ENCODE peak calls at places on chromosomes 13 and 19, in five cellular contexts. One of them, this sample, is unnamed.

GRCh38 chr19:56508282-56508778 is 675 bp downstream of the ZNF471 start:
- DNase-seq in cardiac muscle cell: no peak
- DNase-seq in naive thymus-derived CD4-positive, alpha-beta T cell: no peak
- DNase-seq in colonic mucosa: no peak
- DNase-seq in fibroblast of lung: no peak
- DNase-seq in this sample: no peak

GRCh38 chr19:41076286-41076685 is 12.0 kb upstream of the CYP2A13 start:
- DNase-seq in colonic mucosa: no peak
- DNase-seq in cardiac muscle cell: no peak
- DNase-seq in fibroblast of lung: no peak
- DNase-seq in naive thymus-derived CD4-positive, alpha-beta T cell: no peak
- DNase-seq in this sample: no peak

GRCh38 chr19:29841209-29841558 is 29.4 kb downstream of the CCNE1 start:
- DNase-seq in fibroblast of lung: no peak
- DNase-seq in naive thymus-derived CD4-positive, alpha-beta T cell: no peak
- DNase-seq in cardiac muscle cell: no peak
- DNase-seq in colonic mucosa: no peak
- DNase-seq in this sample: no peak

GRCh38 chr19:1080360-1081161 is 13.6 kb downstream of the ARHGAP45 start:
- DNase-seq in cardiac muscle cell: no peak
- DNase-seq in naive thymus-derived CD4-positive, alpha-beta T cell: peak
- DNase-seq in fibroblast of lung: no peak
- DNase-seq in colonic mucosa: no peak
- DNase-seq in this sample: no peak

GRCh38 chr19:12833747-12834417 is 497 bp downstream of the RTBDN start:
- DNase-seq in colonic mucosa: peak
- DNase-seq in cardiac muscle cell: peak
- DNase-seq in fibroblast of lung: no peak
- DNase-seq in naive thymus-derived CD4-positive, alpha-beta T cell: no peak
- DNase-seq in this sample: no peak

GRCh38 chr13:74661851-74662250 is 527.6 kb upstream of the KLF12 start:
- DNase-seq in colonic mucosa: no peak
- DNase-seq in fibroblast of lung: no peak
- DNase-seq in naive thymus-derived CD4-positive, alpha-beta T cell: no peak
- DNase-seq in cardiac muscle cell: no peak
- DNase-seq in this sample: no peak

GRCh38 chr13:96662036-96662435 is 332.2 kb downstream of the OXGR1 start:
- DNase-seq in naive thymus-derived CD4-positive, alpha-beta T cell: no peak
- DNase-seq in cardiac muscle cell: no peak
- DNase-seq in colonic mucosa: no peak
- DNase-seq in fibroblast of lung: peak
- DNase-seq in this sample: no peak

GRCh38 chr19:494171-495046 is 1.9 kb upstream of the MADCAM1 start:
- DNase-seq in fibroblast of lung: no peak
- DNase-seq in cardiac muscle cell: no peak
- DNase-seq in colonic mucosa: no peak
- DNase-seq in naive thymus-derived CD4-positive, alpha-beta T cell: no peak
- DNase-seq in this sample: no peak

GRCh38 chr13:110447058-110447511 is 114.4 kb downstream of the RAB20 start:
- DNase-seq in naive thymus-derived CD4-positive, alpha-beta T cell: no peak
- DNase-seq in fibroblast of lung: peak
- DNase-seq in cardiac muscle cell: no peak
- DNase-seq in colonic mucosa: no peak
- DNase-seq in this sample: no peak

GRCh38 chr13:73981595-73981994 is 152.6 kb downstream of the KLF12 start:
- DNase-seq in cardiac muscle cell: no peak
- DNase-seq in fibroblast of lung: peak
- DNase-seq in naive thymus-derived CD4-positive, alpha-beta T cell: no peak
- DNase-seq in colonic mucosa: no peak
- DNase-seq in this sample: no peak

GRCh38 chr13:61486496-61486895 is 70.8 kb upstream of the PCDH20 start:
- DNase-seq in colonic mucosa: no peak
- DNase-seq in fibroblast of lung: no peak
- DNase-seq in cardiac muscle cell: no peak
- DNase-seq in naive thymus-derived CD4-positive, alpha-beta T cell: no peak
- DNase-seq in this sample: no peak

GRCh38 chr19:14416743-14417214 is 2.4 kb downstream of the DDX39A start:
- DNase-seq in naive thymus-derived CD4-positive, alpha-beta T cell: no peak
- DNase-seq in fibroblast of lung: no peak
- DNase-seq in colonic mucosa: peak
- DNase-seq in cardiac muscle cell: no peak
- DNase-seq in this sample: no peak

GRCh38 chr19:44542671-44543070 is 13.2 kb upstream of the CEACAM20 start:
- DNase-seq in fibroblast of lung: no peak
- DNase-seq in colonic mucosa: no peak
- DNase-seq in cardiac muscle cell: no peak
- DNase-seq in naive thymus-derived CD4-positive, alpha-beta T cell: no peak
- DNase-seq in this sample: no peak

GRCh38 chr13:38680912-38681311 is 6.0 kb upstream of the FREM2 start:
- DNase-seq in fibroblast of lung: no peak
- DNase-seq in colonic mucosa: no peak
- DNase-seq in cardiac muscle cell: no peak
- DNase-seq in naive thymus-derived CD4-positive, alpha-beta T cell: no peak
- DNase-seq in this sample: no peak

GRCh38 chr13:110303644-110304043 is 3.3 kb downstream of the COL4A1 start:
- DNase-seq in colonic mucosa: no peak
- DNase-seq in fibroblast of lung: no peak
- DNase-seq in naive thymus-derived CD4-positive, alpha-beta T cell: no peak
- DNase-seq in cardiac muscle cell: no peak
- DNase-seq in this sample: no peak

DNA sequence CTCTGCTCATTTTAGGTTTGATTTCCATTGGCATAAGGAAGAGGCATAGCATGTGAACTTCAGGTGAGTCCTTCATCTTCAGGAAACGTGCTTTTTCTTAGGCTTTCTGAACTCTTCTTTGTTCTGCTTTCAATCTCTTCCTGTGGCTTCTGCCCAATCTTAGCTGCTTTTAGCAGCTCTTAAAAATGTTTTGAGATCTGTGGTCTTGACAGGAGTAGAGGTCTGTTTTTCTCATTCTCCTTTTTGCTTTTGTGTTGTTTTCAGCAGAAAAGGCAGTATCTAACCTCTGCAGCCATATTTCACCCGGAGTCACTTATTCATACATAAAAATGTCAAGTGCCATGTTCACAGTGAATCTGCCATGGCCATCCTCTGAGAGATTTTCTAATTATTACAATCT is 120.3 kb downstream of the LIG4 start:
- DNase-seq in cardiac muscle cell: no peak
- DNase-seq in colonic mucosa: no peak
- DNase-seq in naive thymus-derived CD4-positive, alpha-beta T cell: peak
- DNase-seq in fibroblast of lung: no peak
- DNase-seq in this sample: no peak
- H3K27ac ChIP-seq in cardiac muscle cell: no peak
- H3K27ac ChIP-seq in colonic mucosa: no peak
- H3K27ac ChIP-seq in naive thymus-derived CD4-positive, alpha-beta T cell: no peak
- H3K27ac ChIP-seq in fibroblast of lung: no peak
- H3K27ac ChIP-seq in this sample: no peak

GRCh38 chr19:35845215-35846037 is 6.9 kb downstream of the NPHS1 start:
- DNase-seq in naive thymus-derived CD4-positive, alpha-beta T cell: no peak
- DNase-seq in colonic mucosa: peak
- DNase-seq in cardiac muscle cell: no peak
- DNase-seq in fibroblast of lung: no peak
- DNase-seq in this sample: no peak
- H3K4me3 ChIP-seq in naive thymus-derived CD4-positive, alpha-beta T cell: no peak
- H3K4me3 ChIP-seq in colonic mucosa: peak
- H3K4me3 ChIP-seq in cardiac muscle cell: peak
- H3K4me3 ChIP-seq in fibroblast of lung: no peak
- H3K4me3 ChIP-seq in this sample: no peak

GRCh38 chr19:6723108-6723618 is 2.7 kb upstream of the C3 start:
- DNase-seq in colonic mucosa: no peak
- DNase-seq in fibroblast of lung: peak
- DNase-seq in naive thymus-derived CD4-positive, alpha-beta T cell: no peak
- DNase-seq in cardiac muscle cell: peak
- DNase-seq in this sample: no peak
- H3K27ac ChIP-seq in colonic mucosa: no peak
- H3K27ac ChIP-seq in fibroblast of lung: no peak
- H3K27ac ChIP-seq in naive thymus-derived CD4-positive, alpha-beta T cell: no peak
- H3K27ac ChIP-seq in cardiac muscle cell: no peak
- H3K27ac ChIP-seq in this sample: no peak

DNA sequence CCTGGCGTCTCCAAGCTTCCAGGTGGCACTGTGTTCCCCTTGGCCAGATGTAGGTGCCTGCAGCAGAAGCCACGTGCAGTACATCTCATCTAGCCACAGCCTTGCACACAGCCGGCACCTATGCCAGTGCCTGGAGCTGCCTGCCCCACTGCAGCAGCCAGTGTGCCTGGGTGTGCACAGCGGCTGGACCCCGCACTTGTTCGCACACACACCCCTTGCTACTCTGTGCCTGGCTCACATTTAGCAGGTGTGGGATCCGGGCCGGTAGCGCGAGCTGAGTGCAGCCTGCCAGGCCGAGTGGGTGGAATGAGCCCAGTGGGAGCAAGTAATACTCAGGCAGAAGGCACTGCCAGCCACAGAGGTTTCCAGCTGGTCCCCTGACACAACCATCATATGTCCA is 26.9 kb upstream of the RBM26 start:
- DNase-seq in naive thymus-derived CD4-positive, alpha-beta T cell: no peak
- DNase-seq in cardiac muscle cell: no peak
- DNase-seq in colonic mucosa: no peak
- DNase-seq in fibroblast of lung: no peak
- DNase-seq in this sample: no peak
- H3K4me3 ChIP-seq in naive thymus-derived CD4-positive, alpha-beta T cell: no peak
- H3K4me3 ChIP-seq in cardiac muscle cell: no peak
- H3K4me3 ChIP-seq in colonic mucosa: no peak
- H3K4me3 ChIP-seq in fibroblast of lung: no peak
- H3K4me3 ChIP-seq in this sample: no peak

GRCh38 chr19:31314156-31314555 is 35.1 kb downstream of the TSHZ3 start:
- DNase-seq in colonic mucosa: no peak
- DNase-seq in cardiac muscle cell: no peak
- DNase-seq in fibroblast of lung: no peak
- DNase-seq in naive thymus-derived CD4-positive, alpha-beta T cell: no peak
- DNase-seq in this sample: no peak

GRCh38 chr19:31313291-31314030 is 35.8 kb downstream of the TSHZ3 start:
- DNase-seq in cardiac muscle cell: no peak
- DNase-seq in fibroblast of lung: no peak
- DNase-seq in naive thymus-derived CD4-positive, alpha-beta T cell: no peak
- DNase-seq in colonic mucosa: no peak
- DNase-seq in this sample: no peak

GRCh38 chr19:31312629-31313244 is 36.5 kb downstream of the TSHZ3 start:
- DNase-seq in colonic mucosa: no peak
- DNase-seq in naive thymus-derived CD4-positive, alpha-beta T cell: no peak
- DNase-seq in cardiac muscle cell: no peak
- DNase-seq in fibroblast of lung: no peak
- DNase-seq in this sample: no peak

GRCh38 chr19:31314849-31315620 is 34.2 kb downstream of the TSHZ3 start:
- DNase-seq in fibroblast of lung: no peak
- DNase-seq in naive thymus-derived CD4-positive, alpha-beta T cell: no peak
- DNase-seq in colonic mucosa: no peak
- DNase-seq in cardiac muscle cell: no peak
- DNase-seq in this sample: no peak

GRCh38 chr19:31312004-31312403 is 37.2 kb downstream of the TSHZ3 start:
- DNase-seq in naive thymus-derived CD4-positive, alpha-beta T cell: no peak
- DNase-seq in colonic mucosa: no peak
- DNase-seq in fibroblast of lung: peak
- DNase-seq in cardiac muscle cell: peak
- DNase-seq in this sample: no peak
- H3K27ac ChIP-seq in naive thymus-derived CD4-positive, alpha-beta T cell: no peak
- H3K27ac ChIP-seq in colonic mucosa: no peak
- H3K27ac ChIP-seq in fibroblast of lung: peak
- H3K27ac ChIP-seq in cardiac muscle cell: no peak
- H3K27ac ChIP-seq in this sample: no peak

DNA sequence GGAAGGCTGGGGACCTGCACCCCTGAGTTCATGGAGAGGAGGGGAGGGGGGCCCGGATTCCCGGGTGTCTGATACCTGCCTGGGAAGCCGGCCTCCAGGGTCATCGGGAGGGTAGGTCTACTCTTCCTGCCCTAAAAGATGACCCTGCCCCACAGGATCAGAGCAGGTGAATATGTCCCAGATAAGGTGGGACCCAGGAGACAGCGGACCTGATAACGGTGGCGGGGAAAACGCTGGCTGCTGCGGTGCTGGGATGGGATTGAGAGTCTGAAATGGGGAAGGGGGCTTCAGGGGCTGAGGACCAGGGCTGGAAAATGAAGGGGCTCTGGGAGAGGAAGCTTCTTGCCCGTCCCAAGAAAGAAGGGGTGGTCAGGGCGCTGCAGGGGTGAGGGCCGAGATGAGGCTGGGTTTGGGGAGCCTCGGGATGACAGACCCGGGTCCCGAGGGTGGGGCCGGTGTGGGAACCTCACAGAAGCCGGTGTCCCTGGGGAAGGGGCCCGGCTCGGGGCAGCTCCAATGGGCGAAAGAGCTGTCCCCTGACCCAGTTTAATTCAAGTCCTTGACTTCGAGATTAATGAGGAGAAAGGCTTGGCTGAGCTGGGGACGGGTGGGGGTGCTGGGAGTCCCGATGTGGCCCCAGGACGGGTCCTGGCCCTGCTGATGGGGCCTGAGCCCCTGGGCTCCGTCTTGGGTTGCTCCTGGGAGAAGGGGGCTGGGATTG is 797 bp downstream of the TTYH1 start:
- DNase-seq in cardiac muscle cell: no peak
- DNase-seq in fibroblast of lung: no peak
- DNase-seq in naive thymus-derived CD4-positive, alpha-beta T cell: no peak
- DNase-seq in colonic mucosa: no peak
- DNase-seq in this sample: no peak
- H3K4me3 ChIP-seq in cardiac muscle cell: peak
- H3K4me3 ChIP-seq in fibroblast of lung: no peak
- H3K4me3 ChIP-seq in naive thymus-derived CD4-positive, alpha-beta T cell: no peak
- H3K4me3 ChIP-seq in colonic mucosa: no peak
- H3K4me3 ChIP-seq in this sample: no peak

GRCh38 chr13:76878043-76878442 is 8.2 kb downstream of the KCTD12 start:
- DNase-seq in fibroblast of lung: no peak
- DNase-seq in naive thymus-derived CD4-positive, alpha-beta T cell: no peak
- DNase-seq in colonic mucosa: no peak
- DNase-seq in cardiac muscle cell: no peak
- DNase-seq in this sample: no peak
- H3K27ac ChIP-seq in fibroblast of lung: no peak
- H3K27ac ChIP-seq in naive thymus-derived CD4-positive, alpha-beta T cell: no peak
- H3K27ac ChIP-seq in colonic mucosa: no peak
- H3K27ac ChIP-seq in cardiac muscle cell: no peak
- H3K27ac ChIP-seq in this sample: no peak

GRCh38 chr19:45597425-45598111 is 4.4 kb downstream of the GPR4 start:
- DNase-seq in cardiac muscle cell: no peak
- DNase-seq in colonic mucosa: no peak
- DNase-seq in naive thymus-derived CD4-positive, alpha-beta T cell: no peak
- DNase-seq in fibroblast of lung: no peak
- DNase-seq in this sample: no peak

GRCh38 chr19:45598267-45599011 is 3.6 kb downstream of the GPR4 start:
- DNase-seq in cardiac muscle cell: peak
- DNase-seq in colonic mucosa: no peak
- DNase-seq in naive thymus-derived CD4-positive, alpha-beta T cell: no peak
- DNase-seq in fibroblast of lung: no peak
- DNase-seq in this sample: no peak

GRCh38 chr19:45601115-45601514 is 897 bp downstream of the GPR4 start:
- DNase-seq in naive thymus-derived CD4-positive, alpha-beta T cell: no peak
- DNase-seq in fibroblast of lung: no peak
- DNase-seq in colonic mucosa: no peak
- DNase-seq in cardiac muscle cell: no peak
- DNase-seq in this sample: no peak

GRCh38 chr19:45600340-45600885 is 1.6 kb downstream of the GPR4 start:
- DNase-seq in cardiac muscle cell: no peak
- DNase-seq in fibroblast of lung: no peak
- DNase-seq in colonic mucosa: no peak
- DNase-seq in naive thymus-derived CD4-positive, alpha-beta T cell: no peak
- DNase-seq in this sample: no peak

DNA sequence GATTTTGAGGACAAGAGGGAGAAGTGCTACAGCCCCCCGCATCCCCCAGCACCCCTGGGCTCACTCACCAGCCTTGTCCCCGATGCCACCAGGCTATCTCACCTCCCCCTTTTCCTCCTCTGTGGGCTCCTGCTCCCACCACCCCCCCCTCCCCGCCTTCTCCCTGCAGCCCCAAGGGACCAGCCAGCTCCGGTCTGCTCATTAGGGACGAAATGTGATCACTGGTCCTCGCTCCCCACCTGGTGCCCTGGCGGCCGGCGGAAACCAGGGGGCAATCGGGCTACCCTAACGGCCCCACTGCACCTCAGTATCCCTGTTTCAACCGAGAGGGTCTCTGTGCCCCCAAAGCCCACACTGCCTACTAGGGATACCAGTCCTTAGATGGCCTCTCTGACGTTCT is 2.7 kb downstream of the GPR4 start:
- DNase-seq in fibroblast of lung: no peak
- DNase-seq in naive thymus-derived CD4-positive, alpha-beta T cell: no peak
- DNase-seq in colonic mucosa: no peak
- DNase-seq in cardiac muscle cell: no peak
- DNase-seq in this sample: no peak
- H3K4me3 ChIP-seq in fibroblast of lung: no peak
- H3K4me3 ChIP-seq in naive thymus-derived CD4-positive, alpha-beta T cell: no peak
- H3K4me3 ChIP-seq in colonic mucosa: no peak
- H3K4me3 ChIP-seq in cardiac muscle cell: no peak
- H3K4me3 ChIP-seq in this sample: peak

This sample was measured in gastrocnemius medialis.